ENCODE peak calls at places on chromosomes 7 and 10, in eight cellular contexts. J, F, Z, W, E, Y, K and T are unnamed samples.
A peak's percentile ranks its signal among the peaks of the same experiment; 100 is the strongest.

GRCh38 chr7:139991267-139991666 is 71.5 kb downstream of the PARP12 start:
- ATAC-seq in J (peak; percentile 76), F (no peak), Z (peak; percentile 87), W (no peak), E (no peak), Y (no peak), K (no peak), T (no peak)

GRCh38 chr7:128019330-128019729 is 11.9 kb downstream of the LRRC4 start:
- ATAC-seq in J (no peak), F (no peak), Z (no peak), W (no peak), E (no peak), Y (peak; percentile 53), K (no peak), T (no peak)

GRCh38 chr10:88651131-88651541 is 13.1 kb upstream of the LIPF start:
- ATAC-seq in J (no peak), F (no peak), Z (no peak), W (no peak), E (no peak), Y (no peak), K (no peak), T (no peak)

GRCh38 chr7:158563911-158564647 is 23.5 kb downstream of the PTPRN2 start:
- ATAC-seq in J (no peak), F (no peak), Z (no peak), W (no peak), E (no peak), Y (no peak), K (no peak), T (no peak)

GRCh38 chr7:14891289-14891688 is 11.3 kb downstream of the DGKB start:
- ATAC-seq in J (no peak), F (no peak), Z (no peak), W (no peak), E (no peak), Y (no peak), K (no peak), T (no peak)

GRCh38 chr7:86765931-86766330 is 122.2 kb downstream of the GRM3 start:
- ATAC-seq in J (no peak), F (no peak), Z (no peak), W (no peak), E (no peak), Y (no peak), K (peak; percentile 52), T (no peak)

GRCh38 chr10:70927221-70927943 is 39.0 kb upstream of the PCBD1 start:
- ATAC-seq in J (no peak), F (no peak), Z (peak; percentile 52), W (no peak), E (no peak), Y (no peak), K (no peak), T (no peak)

GRCh38 chr10:36725581-36726520 is 399.5 kb upstream of the ANKRD30A start:
- ATAC-seq in J (peak; percentile 72), F (peak; percentile 98), Z (no peak), W (no peak), E (no peak), Y (peak; percentile 99), K (no peak), T (no peak)

GRCh38 chr10:23611308-23611631 is 172.4 kb downstream of the OTUD1 start:
- ATAC-seq in J (no peak), F (no peak), Z (no peak), W (no peak), E (no peak), Y (no peak), K (no peak), T (peak; percentile 40)

DNA sequence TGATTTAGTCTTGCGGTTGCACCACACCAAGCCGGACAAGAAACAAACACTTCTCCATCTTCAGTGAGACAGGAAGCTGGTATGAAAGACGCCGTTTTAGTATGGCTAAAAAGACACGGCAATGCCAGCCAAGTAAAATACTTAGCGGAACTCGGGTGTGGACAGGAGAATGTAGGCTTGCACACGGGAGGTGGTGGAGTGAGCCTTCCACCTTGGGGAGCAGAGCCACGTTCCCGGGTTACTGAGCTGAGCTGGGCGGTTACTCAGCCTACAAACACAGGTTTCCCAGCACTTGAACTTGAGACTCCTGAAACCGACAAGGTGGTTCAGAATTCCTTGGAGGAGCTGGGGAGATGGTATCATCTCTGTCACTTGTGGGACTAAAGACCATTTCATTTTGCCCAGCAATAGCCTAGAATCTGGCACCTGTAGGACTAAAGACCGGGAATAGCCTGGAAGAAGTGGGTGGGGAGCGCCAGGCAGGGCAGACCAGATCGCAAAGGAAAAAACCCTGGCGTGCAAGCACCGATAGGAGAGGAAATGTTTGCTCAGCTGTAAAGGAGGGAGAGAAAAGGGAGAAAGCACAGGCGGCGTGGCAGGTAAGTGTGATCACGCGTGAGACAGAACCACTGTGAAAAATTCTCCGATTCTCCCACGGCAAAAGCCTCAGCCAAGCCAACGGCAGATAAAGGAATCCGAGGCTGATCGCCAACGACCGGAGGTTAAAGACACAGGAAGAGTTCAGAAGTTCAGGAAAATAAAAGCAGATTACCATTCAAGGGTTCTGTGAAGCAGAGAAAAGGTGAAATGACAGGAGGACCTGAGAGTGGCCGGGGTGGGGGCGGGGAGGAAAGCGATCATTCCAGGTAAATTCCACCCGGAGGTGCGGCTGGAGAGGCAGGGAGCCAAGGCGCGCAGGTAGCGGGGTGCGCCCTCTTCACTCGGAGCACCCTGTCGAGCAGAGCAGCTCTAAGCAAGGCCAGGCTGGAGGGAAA is 35.0 kb upstream of the SEPHS1 start:
- ATAC-seq in J (peak; percentile 57), F (no peak), Z (peak; percentile 81), W (peak; percentile 67), E (no peak), Y (peak; percentile 89), K (peak; percentile 94), T (no peak)
- TF ChIP-seq POLR2AphosphoS5 in J (no peak), F (no peak), Z (no peak), W (no peak), E (no peak), Y (no peak), K (no peak), T (no peak)

GRCh38 chr10:113558336-113558735 is 5.5 kb downstream of the HABP2 start:
- ATAC-seq in J (no peak), F (no peak), Z (no peak), W (peak; percentile 45), E (no peak), Y (peak; percentile 89), K (no peak), T (no peak)
- H3K4me3 ChIP-seq in J (no peak overlapping the region), F (no peak overlapping the region), Z (no peak overlapping the region), W (no peak overlapping the region), E (no peak overlapping the region), Y (no peak overlapping the region), K (no peak overlapping the region), T (no peak overlapping the region)

GRCh38 chr7:124398937-124399552 is 366.2 kb upstream of the TMEM229A start:
- ATAC-seq in J (no peak), F (no peak), Z (no peak), W (no peak), E (no peak), Y (no peak), K (no peak), T (no peak)

GRCh38 chr7:124403112-124403511 is 362.5 kb downstream of the GPR37 start:
- ATAC-seq in J (no peak), F (no peak), Z (no peak), W (no peak), E (no peak), Y (no peak), K (no peak), T (no peak)

GRCh38 chr7:124399941-124400340 is 365.7 kb downstream of the GPR37 start:
- ATAC-seq in J (no peak), F (no peak), Z (no peak), W (no peak), E (peak; percentile 89), Y (no peak), K (no peak), T (no peak)

DNA sequence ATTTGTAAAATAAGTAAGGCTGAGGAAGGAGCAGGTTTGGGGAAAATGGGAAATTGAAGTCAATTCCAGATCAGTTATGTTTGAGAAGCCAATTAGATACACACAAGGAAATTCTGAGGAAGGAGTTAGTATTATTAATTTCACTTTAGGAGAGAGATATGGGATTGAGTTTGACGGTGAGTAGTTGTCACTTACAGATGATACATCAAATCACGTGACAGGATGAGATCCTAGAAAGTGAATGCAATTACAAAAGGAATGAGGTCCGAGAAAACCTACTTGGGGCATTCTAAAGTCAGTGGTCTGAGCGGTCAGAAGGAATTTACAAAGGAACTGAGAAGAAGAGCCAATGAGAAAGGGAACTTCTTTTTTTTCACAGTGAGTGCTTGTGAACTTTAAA is 364.3 kb upstream of the TMEM229A start:
- ATAC-seq in J (no peak), F (no peak), Z (no peak), W (no peak), E (no peak), Y (no peak), K (no peak), T (no peak)
- TF ChIP-seq POLR2AphosphoS5 in J (no peak), F (no peak), Z (no peak), W (no peak), E (no peak), Y (no peak), K (no peak), T (no peak)

DNA sequence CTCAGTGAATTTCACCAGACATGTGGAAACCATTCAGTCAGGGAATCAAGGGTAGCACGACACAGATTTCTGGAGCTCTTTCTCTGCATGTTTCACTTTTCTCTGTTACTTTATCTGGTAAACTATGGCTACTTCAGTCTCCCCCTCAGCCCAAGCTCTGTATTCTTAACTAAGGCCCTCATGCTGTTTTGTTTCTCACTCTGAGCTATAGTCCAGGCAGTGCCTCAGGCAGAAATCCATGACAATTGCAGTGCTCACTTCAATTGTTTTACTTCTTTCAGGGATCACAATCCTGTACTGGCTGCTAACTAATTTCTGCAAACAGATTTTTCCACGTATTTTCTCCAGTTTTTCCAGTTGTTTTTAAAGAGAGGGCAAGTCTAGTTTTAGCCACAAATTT is 1599.9 kb upstream of the LRRTM3 start:
- ATAC-seq in J (no peak), F (no peak), Z (no peak), W (no peak), E (no peak), Y (peak; percentile 100), K (no peak), T (no peak)
- H3K4me3 ChIP-seq in J (no peak overlapping the region), F (no peak overlapping the region), Z (no peak overlapping the region), W (no peak overlapping the region), E (no peak overlapping the region), Y (no peak overlapping the region), K (no peak overlapping the region), T (no peak overlapping the region)

DNA sequence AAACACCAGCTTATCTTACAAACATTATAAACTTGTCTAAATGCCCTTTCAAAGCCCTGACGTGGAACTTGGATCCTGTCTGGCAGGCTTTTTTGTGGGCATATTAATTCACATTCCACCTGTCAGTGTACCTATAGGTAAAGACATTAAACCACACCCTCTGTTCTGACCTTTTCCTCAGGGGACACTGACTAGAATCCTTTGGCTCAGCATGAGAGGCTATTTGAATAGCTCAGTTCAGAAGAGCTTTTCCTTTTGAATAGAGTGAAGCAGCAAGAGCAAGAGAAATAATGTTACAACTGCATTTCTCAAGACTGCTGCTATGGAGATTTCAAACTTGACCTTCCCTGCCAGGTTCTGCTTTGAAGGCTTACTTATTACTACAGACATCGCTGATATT is 76.9 kb downstream of the CYP51A1 start:
- ATAC-seq in J (no peak), F (no peak), Z (peak; percentile 50), W (no peak), E (no peak), Y (peak; percentile 93), K (no peak), T (no peak)
- TF ChIP-seq POLR2AphosphoS5 in J (no peak), F (no peak), Z (no peak), W (no peak), E (no peak), Y (no peak), K (no peak), T (no peak)